ENCODE peak calls at places on chromosome 2, in five cellular contexts. A is PC-3, Q is glutamatergic neuron, G is A549, W is endodermal cell. L is an unnamed sample.

GRCh38 chr2:86413296-86414085 is 27.7 kb upstream of the KDM3A start:
- DNase-seq in G (no peak), W (peak; percentile 46), Q (no peak), A (no peak), L (no peak)

GRCh38 chr2:142725386-142725785 is 152.1 kb upstream of the KYNU start:
- DNase-seq in G (no peak), A (no peak), Q (no peak), W (no peak), L (no peak)

GRCh38 chr2:40284797-40285196 is 167.1 kb downstream of the SLC8A1 start:
- DNase-seq in G (no peak), Q (no peak), A (peak; percentile 10), W (no peak), L (no peak)

GRCh38 chr2:181607629-181608627 is 49.0 kb downstream of the CERKL start:
- DNase-seq in G (no peak), W (no peak), A (no peak), Q (no peak), L (no peak)

GRCh38 chr2:69744456-69744855 is 2.5 kb downstream of the ANXA4 start:
- DNase-seq in W (no peak), G (no peak), A (no peak), Q (no peak), L (no peak)

GRCh38 chr2:240990726-240991377 is 7.6 kb upstream of the SNED1 start:
- DNase-seq in A (no peak), G (no peak), Q (no peak), W (peak; percentile 41), L (no peak)

GRCh38 chr2:220786216-220786615 is 785.9 kb downstream of the EPHA4 start:
- DNase-seq in A (no peak), W (no peak), G (no peak), Q (no peak), L (peak; percentile 4)

GRCh38 chr2:584863-585823 is 92.1 kb downstream of the TMEM18 start:
- DNase-seq in W (peak; percentile 44), A (peak; percentile 11), Q (no peak), G (no peak), L (no peak)

GRCh38 chr2:3075941-3076340 is 301.7 kb downstream of the EIPR1 start:
- DNase-seq in W (no peak), Q (no peak), G (no peak), A (no peak), L (no peak)

GRCh38 chr2:168802825-168803726 is 639 bp downstream of the NOSTRIN start:
- DNase-seq in Q (no peak), A (peak; percentile 29), W (no peak), G (no peak), L (no peak)

GRCh38 chr2:20599001-20599600 is 51.8 kb downstream of the HS1BP3 start:
- DNase-seq in W (peak; percentile 46), A (no peak), G (no peak), Q (peak; percentile 16), L (no peak)

GRCh38 chr2:45746888-45747287 is 95.4 kb downstream of the PRKCE start:
- DNase-seq in G (no peak), A (no peak), W (no peak), Q (no peak), L (no peak)

GRCh38 chr2:235043762-235044500 is 92.1 kb downstream of the SH3BP4 start:
- DNase-seq in W (no peak), A (no peak), Q (no peak), G (no peak), L (no peak)

GRCh38 chr2:109721626-109722025 is 72.5 kb upstream of the RGPD5 start:
- DNase-seq in W (no peak), G (no peak), Q (no peak), A (no peak), L (no peak)

GRCh38 chr2:71637736-71638135 is 184.4 kb downstream of the DYSF start:
- DNase-seq in A (no peak), Q (no peak), W (no peak), G (no peak), L (no peak)

GRCh38 chr2:121698318-121698930 is 38.3 kb downstream of the NIFK start:
- DNase-seq in Q (no peak), G (no peak), A (no peak), W (no peak), L (no peak)

GRCh38 chr2:240584486-240585031 is 2.0 kb upstream of the CAPN10 start:
- DNase-seq in Q (peak; percentile 74), A (peak; percentile 36), G (no peak), W (peak; percentile 62), L (peak; percentile 81)

GRCh38 chr2:159557437-159558034 is 58.8 kb downstream of the BAZ2B start:
- DNase-seq in G (no peak), A (peak; percentile 47), W (peak; percentile 55), Q (no peak), L (peak; percentile 45)

GRCh38 chr2:56505885-56506284 is 322.1 kb downstream of the CCDC85A start:
- DNase-seq in Q (no peak), G (no peak), A (no peak), W (no peak), L (peak; percentile 22)

GRCh38 chr2:231218356-231218755 is 19.9 kb downstream of the ARMC9 start:
- DNase-seq in W (no peak), Q (no peak), G (no peak), A (no peak), L (no peak)

GRCh38 chr2:47056875-47057731 is 98.0 kb downstream of the STPG4 start:
- DNase-seq in A (no peak), G (no peak), Q (no peak), W (no peak), L (no peak)

GRCh38 chr2:131038258-131039100 is 54.8 kb downstream of the FAM168B start:
- DNase-seq in Q (no peak), G (no peak), A (no peak), W (peak; percentile 53), L (no peak)

GRCh38 chr2:7007846-7008741 is 90.9 kb downstream of the RNF144A start:
- DNase-seq in A (peak; percentile 69), Q (no peak), G (no peak), W (peak; percentile 59), L (peak; percentile 92)

GRCh38 chr2:222651721-222652420 is 4.0 kb downstream of the FARSB start:
- DNase-seq in A (no peak), W (no peak), G (no peak), Q (no peak), L (no peak)

GRCh38 chr2:217979151-217979811 is 23.5 kb downstream of the TNS1 start:
- DNase-seq in A (no peak), W (peak; percentile 76), Q (no peak), G (no peak), L (no peak)

GRCh38 chr2:122635649-122636496 is 880.4 kb downstream of the TSN start:
- DNase-seq in A (peak; percentile 57), G (no peak), Q (no peak), W (no peak), L (no peak)

GRCh38 chr2:78541451-78542267 is 483.8 kb upstream of the REG3G start:
- DNase-seq in W (peak; percentile 91), A (peak; percentile 47), Q (no peak), G (no peak), L (no peak)
- TF ChIP-seq CTCF in W (peak; percentile 16), A (no peak), Q (no peak), G (no peak), L (no peak)

DNA sequence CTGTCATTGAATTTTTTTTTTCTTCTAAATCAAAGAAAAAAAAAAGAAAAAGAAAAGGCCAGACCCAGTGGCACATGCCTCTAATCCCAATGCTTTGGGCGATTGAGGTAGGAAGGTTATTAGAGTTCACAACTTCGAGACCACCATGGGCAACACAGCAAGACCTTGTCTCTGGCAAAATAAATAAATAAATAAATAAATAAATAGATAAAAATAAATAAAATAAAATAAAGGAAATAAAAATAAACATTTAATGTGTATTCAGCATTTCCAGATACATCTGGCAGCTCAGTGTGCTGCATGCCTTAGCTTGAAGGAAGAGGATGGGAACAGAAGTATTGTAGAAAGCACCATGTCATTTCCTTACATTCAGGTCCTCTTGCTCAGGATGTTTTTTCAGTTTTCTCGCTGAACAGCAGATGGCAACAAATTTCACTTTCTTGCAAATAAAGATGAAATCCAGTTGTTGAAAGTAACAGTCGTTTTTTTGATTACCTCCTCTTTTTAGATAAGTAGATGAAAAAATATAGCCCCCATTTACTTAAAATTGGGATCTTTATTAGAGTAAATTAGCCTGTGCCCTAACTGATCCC is 25.7 kb upstream of the FAM178B start:
- DNase-seq in G (peak; percentile 5), Q (no peak), W (no peak), A (peak; percentile 72), L (peak; percentile 60)
- TF ChIP-seq CTCF in G (peak; percentile 58), Q (peak; percentile 8), W (peak; percentile 71), A (peak; percentile 52), L (peak; percentile 39)

DNA sequence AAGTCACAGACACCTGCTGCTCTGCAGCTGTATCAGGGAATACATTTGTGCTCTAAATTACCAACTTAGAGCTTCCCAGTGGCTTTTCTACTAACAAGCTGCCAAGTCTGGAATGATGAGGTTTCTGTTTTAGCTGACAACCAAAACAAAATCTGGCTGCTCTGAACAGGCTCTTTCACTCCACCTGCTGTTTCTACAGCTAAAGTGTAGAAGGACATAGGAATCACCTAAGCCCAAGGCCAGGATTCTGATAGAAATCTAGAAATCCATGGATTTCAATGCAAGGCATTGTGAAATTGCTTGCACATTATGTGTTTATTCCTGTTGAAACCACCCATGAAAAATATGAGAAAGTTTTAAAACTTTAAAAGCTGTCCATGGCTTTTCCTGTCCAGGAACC is 201.2 kb downstream of the SUCLG1 start:
- DNase-seq in W (peak; percentile 51), G (no peak), Q (no peak), A (peak; percentile 25), L (peak; percentile 46)
- TF ChIP-seq CTCF in W (peak; percentile 68), G (no peak), Q (no peak), A (peak; percentile 28), L (peak; percentile 27)

DNA sequence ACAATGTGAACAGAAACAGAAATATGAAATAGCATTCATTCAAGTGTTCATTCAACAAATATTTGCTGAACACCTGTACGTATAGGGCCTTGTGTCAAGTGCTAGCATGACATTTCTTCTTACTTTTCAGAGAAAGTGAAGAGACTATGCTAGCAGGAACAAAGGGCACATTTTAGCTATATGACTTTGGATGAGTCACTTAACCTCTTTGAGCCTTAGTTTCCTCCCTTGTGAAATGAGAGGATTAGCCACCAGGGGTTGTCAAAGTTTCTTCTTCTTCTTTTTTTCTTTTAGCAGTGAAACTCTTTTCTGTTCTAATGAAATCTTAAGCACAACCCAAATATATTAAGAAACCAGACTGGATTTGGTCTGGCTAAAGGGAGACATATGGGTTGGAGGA is 53.1 kb downstream of the FIGN start:
- DNase-seq in A (peak; percentile 74), W (no peak), G (no peak), Q (no peak), L (peak; percentile 74)
- TF ChIP-seq CTCF in A (peak; percentile 53), W (peak; percentile 44), G (no peak), Q (peak; percentile 13), L (no peak)

GRCh38 chr2:112782234-112782799 is 2.0 kb downstream of the IL1A start:
- DNase-seq in A (no peak), Q (no peak), W (no peak), G (no peak), L (no peak)

GRCh38 chr2:112779598-112779997 is 4.7 kb downstream of the IL1A start:
- DNase-seq in G (no peak), Q (no peak), W (no peak), A (no peak), L (no peak)

GRCh38 chr2:112784199-112785189 is at the start of gene IL1A:
- DNase-seq in G (peak; percentile 51), A (peak; percentile 84), Q (no peak), W (peak; percentile 72), L (peak; percentile 92)

GRCh38 chr2:112787294-112787693 is 3.0 kb upstream of the IL1A start:
- DNase-seq in W (no peak), Q (no peak), G (no peak), A (peak; percentile 53), L (peak; percentile 71)

GRCh38 chr2:112783187-112783721 is 1.0 kb downstream of the IL1A start:
- DNase-seq in W (no peak), A (no peak), G (no peak), Q (no peak), L (no peak)
- TF ChIP-seq CTCF in W (no peak), A (no peak), G (no peak), Q (no peak), L (no peak)

GRCh38 chr2:219495531-219496122 is 3.1 kb upstream of the GMPPA start:
- DNase-seq in G (peak; percentile 82), Q (peak; percentile 75), W (peak; percentile 93), A (peak; percentile 59), L (peak; percentile 72)
- TF ChIP-seq CTCF in G (peak; percentile 57), Q (peak; percentile 14), W (peak; percentile 85), A (peak; percentile 74), L (peak; percentile 42)

L was measured in MCF 10A.